ENCODE peak calls at places on chromosomes 2 and 18, in eight cellular contexts. One of them, this sample, is unnamed.

GRCh38 chr18:34970106-34970505 is 71.1 kb upstream of the MAPRE2 start:
- DNase-seq in Daoy: no peak
- DNase-seq in astrocyte of the cerebellum: no peak
- DNase-seq in NCI-H1436: no peak
- DNase-seq in LoVo: no peak
- DNase-seq in AG20443: no peak
- DNase-seq in kidney: no peak
- DNase-seq in aorta: no peak
- DNase-seq in this sample: no peak

GRCh38 chr18:25180974-25181373 is 171.0 kb downstream of the ZNF521 start:
- DNase-seq in NCI-H1436: no peak
- DNase-seq in AG20443: no peak
- DNase-seq in LoVo: no peak
- DNase-seq in Daoy: no peak
- DNase-seq in astrocyte of the cerebellum: no peak
- DNase-seq in aorta: no peak
- DNase-seq in kidney: no peak
- DNase-seq in this sample: no peak

GRCh38 chr18:75477913-75478312 is 50.4 kb upstream of the SMIM21 start:
- DNase-seq in AG20443: no peak
- DNase-seq in aorta: no peak
- DNase-seq in LoVo: no peak
- DNase-seq in NCI-H1436: no peak
- DNase-seq in astrocyte of the cerebellum: no peak
- DNase-seq in kidney: no peak
- DNase-seq in Daoy: peak
- DNase-seq in this sample: no peak

GRCh38 chr18:79941473-79942119 is 9.9 kb downstream of the SLC66A2 start:
- DNase-seq in LoVo: no peak
- DNase-seq in astrocyte of the cerebellum: no peak
- DNase-seq in NCI-H1436: no peak
- DNase-seq in kidney: peak
- DNase-seq in Daoy: no peak
- DNase-seq in aorta: peak
- DNase-seq in AG20443: no peak
- DNase-seq in this sample: no peak

GRCh38 chr2:240598311-240598911 is 11.9 kb downstream of the CAPN10 start:
- DNase-seq in LoVo: no peak
- DNase-seq in AG20443: no peak
- DNase-seq in Daoy: no peak
- DNase-seq in kidney: peak
- DNase-seq in aorta: peak
- DNase-seq in NCI-H1436: no peak
- DNase-seq in astrocyte of the cerebellum: no peak
- DNase-seq in this sample: peak

GRCh38 chr2:186503827-186504606 is 18.0 kb downstream of the ZC3H15 start:
- DNase-seq in aorta: no peak
- DNase-seq in AG20443: peak
- DNase-seq in astrocyte of the cerebellum: peak
- DNase-seq in LoVo: peak
- DNase-seq in NCI-H1436: no peak
- DNase-seq in kidney: no peak
- DNase-seq in Daoy: no peak
- DNase-seq in this sample: no peak

GRCh38 chr2:144834954-144835633 is 315.2 kb upstream of the ZEB2 start:
- DNase-seq in LoVo: no peak
- DNase-seq in aorta: no peak
- DNase-seq in Daoy: peak
- DNase-seq in astrocyte of the cerebellum: peak
- DNase-seq in AG20443: peak
- DNase-seq in NCI-H1436: no peak
- DNase-seq in kidney: peak
- DNase-seq in this sample: peak

GRCh38 chr2:154814856-154815255 is 116.4 kb downstream of the KCNJ3 start:
- DNase-seq in NCI-H1436: no peak
- DNase-seq in Daoy: no peak
- DNase-seq in aorta: no peak
- DNase-seq in LoVo: no peak
- DNase-seq in AG20443: no peak
- DNase-seq in kidney: no peak
- DNase-seq in astrocyte of the cerebellum: no peak
- DNase-seq in this sample: no peak

GRCh38 chr2:14867853-14868252 is 235.3 kb downstream of the LRATD1 start:
- DNase-seq in astrocyte of the cerebellum: no peak
- DNase-seq in kidney: no peak
- DNase-seq in Daoy: no peak
- DNase-seq in AG20443: no peak
- DNase-seq in aorta: no peak
- DNase-seq in LoVo: no peak
- DNase-seq in NCI-H1436: no peak
- DNase-seq in this sample: no peak

GRCh38 chr18:47150824-47151366 is 595 bp upstream of the HDHD2 start:
- DNase-seq in astrocyte of the cerebellum: no peak
- DNase-seq in LoVo: no peak
- DNase-seq in NCI-H1436: no peak
- DNase-seq in kidney: no peak
- DNase-seq in Daoy: no peak
- DNase-seq in AG20443: no peak
- DNase-seq in aorta: no peak
- DNase-seq in this sample: no peak

GRCh38 chr18:50131591-50131990 is 63.4 kb downstream of the MYO5B start:
- DNase-seq in LoVo: no peak
- DNase-seq in NCI-H1436: no peak
- DNase-seq in AG20443: no peak
- DNase-seq in astrocyte of the cerebellum: no peak
- DNase-seq in Daoy: peak
- DNase-seq in kidney: no peak
- DNase-seq in aorta: no peak
- DNase-seq in this sample: no peak

GRCh38 chr2:80365762-80366161 is 61.2 kb upstream of the LRRTM1 start:
- DNase-seq in Daoy: no peak
- DNase-seq in LoVo: no peak
- DNase-seq in kidney: no peak
- DNase-seq in NCI-H1436: no peak
- DNase-seq in astrocyte of the cerebellum: no peak
- DNase-seq in aorta: no peak
- DNase-seq in AG20443: no peak
- DNase-seq in this sample: no peak

GRCh38 chr2:215758691-215759090 is 254.7 kb downstream of the MREG start:
- DNase-seq in astrocyte of the cerebellum: no peak
- DNase-seq in NCI-H1436: no peak
- DNase-seq in aorta: no peak
- DNase-seq in Daoy: no peak
- DNase-seq in kidney: no peak
- DNase-seq in AG20443: peak
- DNase-seq in LoVo: no peak
- DNase-seq in this sample: no peak

GRCh38 chr18:63962137-63962536 is 7.7 kb upstream of the SERPINB8 start:
- DNase-seq in LoVo: no peak
- DNase-seq in kidney: no peak
- DNase-seq in AG20443: no peak
- DNase-seq in NCI-H1436: no peak
- DNase-seq in astrocyte of the cerebellum: no peak
- DNase-seq in aorta: no peak
- DNase-seq in Daoy: no peak
- DNase-seq in this sample: no peak

GRCh38 chr2:189092936-189093335 is 86.6 kb downstream of the COL5A2 start:
- DNase-seq in aorta: peak
- DNase-seq in NCI-H1436: no peak
- DNase-seq in AG20443: peak
- DNase-seq in kidney: no peak
- DNase-seq in Daoy: no peak
- DNase-seq in LoVo: no peak
- DNase-seq in astrocyte of the cerebellum: peak
- DNase-seq in this sample: peak

GRCh38 chr2:88350641-88351601 is 101.6 kb downstream of the FOXI3 start:
- DNase-seq in astrocyte of the cerebellum: no peak
- DNase-seq in kidney: peak
- DNase-seq in NCI-H1436: no peak
- DNase-seq in aorta: peak
- DNase-seq in Daoy: peak
- DNase-seq in AG20443: peak
- DNase-seq in LoVo: peak
- DNase-seq in this sample: peak

GRCh38 chr18:36672437-36673344 is 156.1 kb downstream of the TPGS2 start:
- DNase-seq in kidney: no peak
- DNase-seq in AG20443: peak
- DNase-seq in LoVo: peak
- DNase-seq in astrocyte of the cerebellum: no peak
- DNase-seq in Daoy: peak
- DNase-seq in aorta: no peak
- DNase-seq in NCI-H1436: peak
- DNase-seq in this sample: no peak

GRCh38 chr2:46175409-46175808 is 121.8 kb upstream of the EPAS1 start:
- DNase-seq in aorta: no peak
- DNase-seq in astrocyte of the cerebellum: no peak
- DNase-seq in kidney: no peak
- DNase-seq in LoVo: no peak
- DNase-seq in AG20443: no peak
- DNase-seq in NCI-H1436: no peak
- DNase-seq in Daoy: peak
- DNase-seq in this sample: no peak

GRCh38 chr18:36828157-36828629 is 609 bp downstream of the TPGS2 start:
- DNase-seq in AG20443: peak
- DNase-seq in kidney: peak
- DNase-seq in NCI-H1436: no peak
- DNase-seq in aorta: no peak
- DNase-seq in LoVo: peak
- DNase-seq in Daoy: peak
- DNase-seq in astrocyte of the cerebellum: peak
- DNase-seq in this sample: no peak

GRCh38 chr2:20647211-20647610 is 3.7 kb downstream of the HS1BP3 start:
- DNase-seq in AG20443: no peak
- DNase-seq in astrocyte of the cerebellum: no peak
- DNase-seq in Daoy: no peak
- DNase-seq in kidney: no peak
- DNase-seq in NCI-H1436: no peak
- DNase-seq in aorta: peak
- DNase-seq in LoVo: no peak
- DNase-seq in this sample: peak

GRCh38 chr2:205372141-205372540 is 310.2 kb upstream of the NRP2 start:
- DNase-seq in aorta: no peak
- DNase-seq in astrocyte of the cerebellum: peak
- DNase-seq in LoVo: no peak
- DNase-seq in AG20443: no peak
- DNase-seq in Daoy: peak
- DNase-seq in NCI-H1436: no peak
- DNase-seq in kidney: no peak
- DNase-seq in this sample: no peak

GRCh38 chr2:128368437-128369125 is 49.9 kb upstream of the HS6ST1 start:
- DNase-seq in aorta: peak
- DNase-seq in astrocyte of the cerebellum: no peak
- DNase-seq in Daoy: no peak
- DNase-seq in kidney: peak
- DNase-seq in NCI-H1436: no peak
- DNase-seq in AG20443: no peak
- DNase-seq in LoVo: no peak
- DNase-seq in this sample: no peak

GRCh38 chr2:48016620-48017019 is 110.3 kb upstream of the FBXO11 start:
- DNase-seq in kidney: no peak
- DNase-seq in AG20443: no peak
- DNase-seq in Daoy: no peak
- DNase-seq in LoVo: no peak
- DNase-seq in aorta: no peak
- DNase-seq in astrocyte of the cerebellum: no peak
- DNase-seq in NCI-H1436: peak
- DNase-seq in this sample: no peak

GRCh38 chr2:218152777-218153176 is 14.0 kb downstream of the CXCR1 start:
- DNase-seq in astrocyte of the cerebellum: no peak
- DNase-seq in aorta: no peak
- DNase-seq in AG20443: no peak
- DNase-seq in Daoy: no peak
- DNase-seq in LoVo: peak
- DNase-seq in kidney: no peak
- DNase-seq in NCI-H1436: no peak
- DNase-seq in this sample: no peak

GRCh38 chr2:45172993-45173392 is 163.7 kb upstream of the SIX2 start:
- DNase-seq in astrocyte of the cerebellum: no peak
- DNase-seq in NCI-H1436: no peak
- DNase-seq in aorta: no peak
- DNase-seq in AG20443: no peak
- DNase-seq in LoVo: no peak
- DNase-seq in Daoy: no peak
- DNase-seq in kidney: no peak
- DNase-seq in this sample: no peak

GRCh38 chr2:233851169-233851568 is 3.2 kb downstream of the HJURP start:
- DNase-seq in kidney: no peak
- DNase-seq in LoVo: no peak
- DNase-seq in AG20443: no peak
- DNase-seq in astrocyte of the cerebellum: no peak
- DNase-seq in aorta: no peak
- DNase-seq in NCI-H1436: no peak
- DNase-seq in Daoy: no peak
- DNase-seq in this sample: no peak

GRCh38 chr2:102427249-102427648 is 4.3 kb downstream of the IL18RAP start:
- DNase-seq in astrocyte of the cerebellum: no peak
- DNase-seq in LoVo: no peak
- DNase-seq in kidney: no peak
- DNase-seq in Daoy: no peak
- DNase-seq in aorta: no peak
- DNase-seq in AG20443: no peak
- DNase-seq in NCI-H1436: no peak
- DNase-seq in this sample: no peak

GRCh38 chr2:173400760-173401159 is 46.1 kb downstream of the CDCA7 start:
- DNase-seq in kidney: no peak
- DNase-seq in astrocyte of the cerebellum: no peak
- DNase-seq in AG20443: no peak
- DNase-seq in LoVo: no peak
- DNase-seq in Daoy: peak
- DNase-seq in aorta: no peak
- DNase-seq in NCI-H1436: no peak
- DNase-seq in this sample: no peak

GRCh38 chr2:106089611-106090010 is 104.5 kb downstream of the UXS1 start:
- DNase-seq in aorta: no peak
- DNase-seq in AG20443: no peak
- DNase-seq in NCI-H1436: no peak
- DNase-seq in astrocyte of the cerebellum: no peak
- DNase-seq in Daoy: no peak
- DNase-seq in kidney: no peak
- DNase-seq in LoVo: no peak
- DNase-seq in this sample: no peak

GRCh38 chr2:237791977-237792727 is 6.4 kb upstream of the RBM44 start:
- DNase-seq in AG20443: no peak
- DNase-seq in astrocyte of the cerebellum: no peak
- DNase-seq in aorta: no peak
- DNase-seq in LoVo: no peak
- DNase-seq in kidney: no peak
- DNase-seq in Daoy: no peak
- DNase-seq in NCI-H1436: no peak
- DNase-seq in this sample: no peak

GRCh38 chr2:220000080-220000479 is 372.6 kb downstream of the SLC4A3 start:
- DNase-seq in LoVo: no peak
- DNase-seq in Daoy: no peak
- DNase-seq in AG20443: no peak
- DNase-seq in astrocyte of the cerebellum: no peak
- DNase-seq in kidney: no peak
- DNase-seq in aorta: no peak
- DNase-seq in NCI-H1436: no peak
- DNase-seq in this sample: no peak

This sample was measured in Right ventricle myocardium superior.